ENCODE peak calls at places on chromosomes 7 and 10, in six cellular contexts. B, R, O, U, X and L are unnamed samples.

GRCh38 chr10:120336910-120337540 is 120.0 kb upstream of the PLPP4 start:
- DNase-seq in U (peak), B (peak), R (no peak), X (peak), O (peak), L (peak)

GRCh38 chr7:133682364-133683181 is 429.7 kb downstream of the EXOC4 start:
- DNase-seq in R (no peak), X (no peak), O (no peak), B (no peak), U (no peak), L (no peak)

GRCh38 chr7:104098890-104099289 is 108.9 kb downstream of the ORC5 start:
- DNase-seq in X (no peak), O (no peak), U (no peak), B (no peak), R (no peak), L (no peak)

GRCh38 chr10:36492590-36493510 is 632.5 kb upstream of the ANKRD30A start:
- DNase-seq in X (no peak), B (no peak), U (no peak), O (no peak), R (no peak), L (no peak)

GRCh38 chr10:74150151-74151056 is at the start of gene AP3M1:
- DNase-seq in B (peak), R (peak), U (no peak), X (peak), O (peak), L (peak)

GRCh38 chr7:155295511-155295910 is 2.2 kb upstream of the INSIG1 start:
- DNase-seq in U (no peak), R (no peak), B (no peak), O (no peak), X (no peak), L (no peak)

GRCh38 chr7:93232673-93233018 is 480 bp downstream of the VPS50 start:
- DNase-seq in O (no peak), X (peak), U (no peak), R (no peak), B (no peak), L (no peak)

GRCh38 chr10:45001382-45002148 is 842 bp downstream of the ZNF22 start:
- DNase-seq in B (peak), R (peak), U (no peak), O (peak), X (peak), L (no peak)

GRCh38 chr10:484925-485661 is 204.4 kb downstream of the DIP2C start:
- DNase-seq in O (peak), B (no peak), R (no peak), X (no peak), U (no peak), L (no peak)

GRCh38 chr10:101134299-101135127 is 3.4 kb downstream of the TLX1 start:
- DNase-seq in B (peak), O (no peak), X (no peak), U (no peak), R (no peak), L (no peak)

GRCh38 chr10:60186315-60187071 is 203.2 kb downstream of the ANK3 start:
- DNase-seq in U (no peak), O (no peak), R (no peak), X (no peak), B (no peak), L (no peak)

GRCh38 chr10:122050316-122050715 is 61.4 kb downstream of the TACC2 start:
- DNase-seq in R (no peak), B (no peak), X (no peak), O (no peak), U (no peak), L (no peak)

GRCh38 chr7:22858640-22859561 is 36.3 kb upstream of the TOMM7 start:
- DNase-seq in O (no peak), U (no peak), X (peak), B (no peak), R (no peak), L (no peak)

GRCh38 chr10:48240196-48240595 is 34.3 kb downstream of the FRMPD2 start:
- DNase-seq in O (no peak), U (no peak), R (no peak), X (no peak), B (no peak), L (no peak)

GRCh38 chr10:115417585-115418265 is 324.6 kb downstream of the ATRNL1 start:
- DNase-seq in X (peak), R (peak), O (peak), U (peak), B (peak), L (peak)

GRCh38 chr7:116232402-116232749 is 22.0 kb downstream of the TES start:
- DNase-seq in B (no peak), O (no peak), U (no peak), X (no peak), R (no peak), L (no peak)

GRCh38 chr7:714251-714671 is 12.2 kb upstream of the DNAAF5 start:
- DNase-seq in O (no peak), U (no peak), X (no peak), R (no peak), B (no peak), L (no peak)

GRCh38 chr10:104252349-104252748 is 2.3 kb upstream of the GSTO1 start:
- DNase-seq in X (peak), O (no peak), U (no peak), B (no peak), R (no peak), L (no peak)

GRCh38 chr10:4382811-4383210 is 443.2 kb upstream of the AKR1E2 start:
- DNase-seq in U (peak), B (no peak), X (no peak), O (no peak), R (no peak), L (no peak)

GRCh38 chr10:80268266-80268665 is 21.2 kb downstream of the MAT1A start:
- DNase-seq in B (no peak), R (no peak), U (no peak), O (no peak), X (no peak), L (no peak)

GRCh38 chr7:140036224-140036651 is 26.5 kb downstream of the PARP12 start:
- DNase-seq in U (no peak), R (peak), X (no peak), B (peak), O (no peak), L (no peak)

GRCh38 chr7:78301361-78301760 is 502.8 kb downstream of the PHTF2 start:
- DNase-seq in O (no peak), B (no peak), X (no peak), R (no peak), U (no peak), L (no peak)

GRCh38 chr10:5812283-5813090 is 747 bp downstream of the GDI2 start:
- DNase-seq in O (no peak), B (peak), X (peak), R (no peak), U (no peak), L (no peak)

GRCh38 chr10:74929197-74929596 is 102.8 kb downstream of the KAT6B start:
- DNase-seq in R (no peak), U (no peak), X (no peak), O (no peak), B (no peak), L (no peak)

GRCh38 chr10:78706256-78706655 is 362.5 kb upstream of the ZMIZ1 start:
- DNase-seq in X (no peak), U (no peak), B (no peak), R (no peak), O (no peak), L (no peak)

GRCh38 chr7:90834771-90835170 is 238.7 kb downstream of the CDK14 start:
- DNase-seq in R (no peak), B (no peak), U (no peak), O (no peak), X (no peak), L (no peak)

GRCh38 chr10:111200505-111201186 is 123.8 kb downstream of the ADRA2A start:
- DNase-seq in X (no peak), U (no peak), B (no peak), R (no peak), O (no peak), L (no peak)

GRCh38 chr7:42677751-42678231 is 234.1 kb downstream of the C7orf25 start:
- DNase-seq in R (no peak), B (no peak), X (no peak), O (no peak), U (no peak), L (no peak)

GRCh38 chr10:131638049-131638448 is 262.8 kb upstream of the PPP2R2D start:
- DNase-seq in X (no peak), O (no peak), B (no peak), R (no peak), U (no peak), L (no peak)

GRCh38 chr10:80924063-80924952 is 386.6 kb downstream of the SH2D4B start:
- DNase-seq in R (no peak), X (peak), O (no peak), U (peak), B (peak), L (no peak)

GRCh38 chr7:24216576-24217116 is 67.3 kb upstream of the NPY start:
- DNase-seq in U (no peak), X (no peak), O (no peak), B (no peak), R (no peak), L (no peak)

GRCh38 chr10:63281967-63282366 is 148.8 kb downstream of the NRBF2 start:
- DNase-seq in O (no peak), R (no peak), U (no peak), B (no peak), X (no peak), L (no peak)

GRCh38 chr10:3778708-3779108 is 6.3 kb downstream of the KLF6 start:
- DNase-seq in U (no peak), O (no peak), B (no peak), R (no peak), X (no peak), L (no peak)

GRCh38 chr10:52019078-52019644 is 294.9 kb upstream of the DKK1 start:
- DNase-seq in R (no peak), B (no peak), O (no peak), X (no peak), U (no peak), L (no peak)

GRCh38 chr10:31929260-31929985 is 792 bp upstream of the ARHGAP12 start:
- DNase-seq in O (no peak), U (peak), X (peak), B (no peak), R (no peak), L (peak)
- TF ChIP-seq TAF1 in O (no peak), U (no peak), X (peak), B (peak), R (no peak), L (no peak)

GRCh38 chr7:110975476-110975875 is 115.5 kb upstream of the LRRN3 start:
- DNase-seq in U (no peak), O (no peak), B (no peak), R (no peak), X (no peak), L (no peak)

GRCh38 chr7:110973566-110973965 is 117.4 kb upstream of the LRRN3 start:
- DNase-seq in U (no peak), R (no peak), X (no peak), B (no peak), O (no peak), L (no peak)

DNA sequence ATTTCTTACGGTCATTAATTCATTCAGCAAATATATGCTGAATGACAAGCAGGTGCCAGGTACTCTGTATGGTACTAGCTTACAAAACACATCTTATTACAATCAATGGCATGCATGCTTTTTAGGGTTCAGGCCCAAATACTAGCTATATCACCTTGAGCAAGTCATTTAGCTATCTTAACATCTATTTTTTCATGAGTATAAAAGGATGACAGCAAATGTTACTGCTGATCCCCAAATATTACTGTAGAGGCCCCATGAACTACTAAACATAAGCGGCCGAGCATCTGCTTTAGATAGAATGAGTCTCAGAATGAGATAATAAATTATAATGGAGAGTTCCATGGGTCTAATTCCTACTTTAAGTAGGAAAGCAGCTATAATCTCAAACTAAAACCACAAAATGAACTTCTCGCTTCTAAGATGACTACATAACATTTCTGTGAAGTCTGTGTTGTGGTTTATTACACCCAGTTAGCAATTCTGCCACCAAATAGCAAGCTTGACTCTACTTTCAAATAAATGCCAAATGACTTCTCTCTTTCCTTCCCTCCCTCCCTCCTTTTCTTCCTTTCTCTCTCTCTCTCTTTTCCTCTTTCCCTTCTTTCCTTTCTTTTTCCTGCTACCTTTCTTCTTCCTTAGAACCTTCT is 113.7 kb upstream of the LRRN3 start:
- DNase-seq in X (no peak), B (no peak), O (no peak), U (no peak), R (no peak), L (no peak)
- TF ChIP-seq POLR2AphosphoS5 in X (no peak), B (no peak), O (no peak), U (no peak), R (no peak), L (no peak)

DNA sequence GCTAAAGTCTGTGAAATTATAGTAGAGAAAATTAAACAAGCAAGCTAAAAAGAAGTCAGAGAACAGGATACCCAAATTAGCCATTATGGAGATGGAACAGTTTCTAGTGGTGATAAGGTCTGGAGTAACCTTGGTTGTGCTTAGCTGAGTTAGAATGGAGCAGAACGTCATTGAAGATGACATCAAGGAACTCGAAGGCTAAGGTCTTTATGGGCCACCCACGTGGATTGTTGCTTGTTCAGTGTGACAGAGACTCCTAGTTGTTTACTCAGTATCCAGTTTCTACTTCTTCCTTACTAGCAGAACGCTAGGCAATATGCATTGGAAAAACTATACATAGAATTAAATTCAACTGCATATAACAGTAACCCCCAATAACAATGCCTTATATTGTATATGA is 39.7 kb downstream of the AHCYL2 start:
- DNase-seq in R (no peak), X (no peak), O (no peak), B (no peak), U (no peak), L (no peak)
- TF ChIP-seq TAF1 in R (no peak), X (no peak), O (no peak), B (no peak), U (no peak), L (no peak)

GRCh38 chr7:137937202-137937560 is 64.7 kb downstream of the CREB3L2 start:
- DNase-seq in X (no peak), O (no peak), R (no peak), U (no peak), B (no peak), L (no peak)
- TF ChIP-seq POLR2AphosphoS5 in X (no peak), O (no peak), R (no peak), U (no peak), B (no peak), L (no peak)

DNA sequence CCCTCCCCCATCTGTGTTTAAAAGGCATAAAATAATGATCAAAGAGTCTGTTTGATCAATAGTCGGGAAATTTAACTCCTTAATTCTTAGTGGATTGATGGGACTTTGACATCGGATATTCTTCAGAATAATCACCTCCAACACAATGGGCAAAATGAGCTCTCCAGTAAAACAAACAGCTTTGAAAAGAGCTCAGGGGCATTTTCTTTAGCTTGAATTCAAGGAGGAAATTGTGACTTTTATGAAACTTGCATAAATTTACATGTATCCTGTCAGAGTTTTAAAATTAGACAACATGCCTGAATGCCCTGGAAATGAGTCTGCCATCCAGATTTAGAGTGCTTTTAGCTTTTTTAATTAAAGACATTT is 118.8 kb downstream of the ARID5B start:
- DNase-seq in U (no peak), R (no peak), X (no peak), B (no peak), O (no peak), L (no peak)
- TF ChIP-seq TAF1 in U (no peak), R (no peak), X (no peak), B (no peak), O (no peak), L (no peak)